ENCODE peak calls at places on chromosomes 12 and 14, in six cellular contexts. One of them, this sample, is unnamed.
A peak's percentile ranks its signal among the peaks of the same experiment; 100 is the strongest.

GRCh38 chr12:206746-207440 is 7.1 kb downstream of the SLC6A12 start:
- DNase-seq in heart left ventricle: no peak
- DNase-seq in GM12878: no peak
- DNase-seq in ovary: no peak
- DNase-seq in breast epithelium: no peak
- DNase-seq in NB4: no peak
- DNase-seq in this sample: no peak

GRCh38 chr12:43551971-43552559 is at the start of gene ADAMTS20:
- DNase-seq in GM12878: no peak
- DNase-seq in ovary: no peak
- DNase-seq in NB4: no peak
- DNase-seq in heart left ventricle: no peak
- DNase-seq in breast epithelium: no peak
- DNase-seq in this sample: no peak

GRCh38 chr12:96141216-96141944 is 52.8 kb upstream of the ELK3 start:
- DNase-seq in ovary: no peak
- DNase-seq in breast epithelium: no peak
- DNase-seq in GM12878: no peak
- DNase-seq in NB4: no peak
- DNase-seq in heart left ventricle: peak; percentile 38
- DNase-seq in this sample: no peak

GRCh38 chr12:16756833-16757552 is 151.0 kb upstream of the LMO3 start:
- DNase-seq in breast epithelium: no peak
- DNase-seq in heart left ventricle: no peak
- DNase-seq in NB4: no peak
- DNase-seq in ovary: no peak
- DNase-seq in GM12878: peak; percentile 3
- DNase-seq in this sample: no peak

GRCh38 chr14:74604896-74605295 is 7.1 kb downstream of the LTBP2 start:
- DNase-seq in GM12878: no peak
- DNase-seq in breast epithelium: no peak
- DNase-seq in NB4: no peak
- DNase-seq in ovary: peak; percentile 24
- DNase-seq in heart left ventricle: no peak
- DNase-seq in this sample: no peak

GRCh38 chr14:74942608-74943007 is 12.8 kb downstream of the PGF start:
- DNase-seq in ovary: no peak
- DNase-seq in GM12878: no peak
- DNase-seq in NB4: peak; percentile 56
- DNase-seq in heart left ventricle: no peak
- DNase-seq in breast epithelium: no peak
- DNase-seq in this sample: no peak

GRCh38 chr12:45192707-45193106 is 23.2 kb upstream of the ANO6 start:
- DNase-seq in ovary: no peak
- DNase-seq in breast epithelium: no peak
- DNase-seq in NB4: no peak
- DNase-seq in GM12878: no peak
- DNase-seq in heart left ventricle: no peak
- DNase-seq in this sample: no peak

GRCh38 chr12:19739195-19739776 is 300.0 kb downstream of the AEBP2 start:
- DNase-seq in breast epithelium: no peak
- DNase-seq in GM12878: peak; percentile 16
- DNase-seq in NB4: peak; percentile 87
- DNase-seq in heart left ventricle: no peak
- DNase-seq in ovary: no peak
- DNase-seq in this sample: no peak

GRCh38 chr12:5796171-5797091 is 148.6 kb downstream of the ANO2 start:
- DNase-seq in heart left ventricle: peak; percentile 35
- DNase-seq in breast epithelium: no peak
- DNase-seq in NB4: peak; percentile 28
- DNase-seq in ovary: no peak
- DNase-seq in GM12878: no peak
- DNase-seq in this sample: no peak

GRCh38 chr12:119175115-119175514 is 3.6 kb upstream of the HSPB8 start:
- DNase-seq in GM12878: no peak
- DNase-seq in ovary: no peak
- DNase-seq in breast epithelium: no peak
- DNase-seq in NB4: no peak
- DNase-seq in heart left ventricle: no peak
- DNase-seq in this sample: no peak

GRCh38 chr12:62632521-62632920 is 165.9 kb downstream of the MON2 start:
- DNase-seq in ovary: peak; percentile 44
- DNase-seq in breast epithelium: peak; percentile 31
- DNase-seq in GM12878: no peak
- DNase-seq in heart left ventricle: peak; percentile 49
- DNase-seq in NB4: peak; percentile 50
- DNase-seq in this sample: no peak

GRCh38 chr14:22896351-22896750 is 13.3 kb downstream of the REM2 start:
- DNase-seq in GM12878: no peak
- DNase-seq in breast epithelium: no peak
- DNase-seq in heart left ventricle: no peak
- DNase-seq in NB4: no peak
- DNase-seq in ovary: no peak
- DNase-seq in this sample: no peak

GRCh38 chr14:73887116-73887490 is 444 bp downstream of the ZNF410 start:
- DNase-seq in heart left ventricle: no peak
- DNase-seq in GM12878: no peak
- DNase-seq in breast epithelium: peak; percentile 30
- DNase-seq in NB4: no peak
- DNase-seq in ovary: no peak
- DNase-seq in this sample: peak; percentile 87

GRCh38 chr12:93184664-93185368 is 192.9 kb upstream of the NUDT4 start:
- DNase-seq in breast epithelium: no peak
- DNase-seq in ovary: no peak
- DNase-seq in GM12878: no peak
- DNase-seq in heart left ventricle: no peak
- DNase-seq in NB4: no peak
- DNase-seq in this sample: no peak

GRCh38 chr14:20429801-20430669 is 5.9 kb downstream of the KLHL33 start:
- DNase-seq in NB4: no peak
- DNase-seq in ovary: peak; percentile 14
- DNase-seq in breast epithelium: no peak
- DNase-seq in heart left ventricle: peak; percentile 42
- DNase-seq in GM12878: no peak
- DNase-seq in this sample: no peak

GRCh38 chr12:1184402-1184801 is 193.4 kb downstream of the ERC1 start:
- DNase-seq in ovary: no peak
- DNase-seq in NB4: no peak
- DNase-seq in heart left ventricle: no peak
- DNase-seq in breast epithelium: no peak
- DNase-seq in GM12878: no peak
- DNase-seq in this sample: no peak

GRCh38 chr14:93041002-93041401 is 74.7 kb downstream of the ITPK1 start:
- DNase-seq in ovary: no peak
- DNase-seq in breast epithelium: no peak
- DNase-seq in GM12878: no peak
- DNase-seq in heart left ventricle: no peak
- DNase-seq in NB4: no peak
- DNase-seq in this sample: no peak

GRCh38 chr12:128652136-128652751 is 171.5 kb downstream of the SLC15A4 start:
- DNase-seq in GM12878: no peak
- DNase-seq in heart left ventricle: no peak
- DNase-seq in NB4: no peak
- DNase-seq in ovary: no peak
- DNase-seq in breast epithelium: no peak
- DNase-seq in this sample: no peak

GRCh38 chr14:101288436-101289229 is 272.7 kb upstream of the DIO3 start:
- DNase-seq in breast epithelium: no peak
- DNase-seq in ovary: peak; percentile 61
- DNase-seq in GM12878: no peak
- DNase-seq in heart left ventricle: no peak
- DNase-seq in NB4: peak; percentile 39
- DNase-seq in this sample: no peak

GRCh38 chr12:103505371-103506236 is 9.8 kb upstream of the C12orf42 start:
- DNase-seq in NB4: no peak
- DNase-seq in breast epithelium: no peak
- DNase-seq in heart left ventricle: no peak
- DNase-seq in GM12878: peak; percentile 98
- DNase-seq in ovary: no peak
- DNase-seq in this sample: no peak

GRCh38 chr12:24767016-24767415 is 181.9 kb downstream of the BCAT1 start:
- DNase-seq in NB4: no peak
- DNase-seq in ovary: no peak
- DNase-seq in heart left ventricle: no peak
- DNase-seq in GM12878: no peak
- DNase-seq in breast epithelium: no peak
- DNase-seq in this sample: no peak

GRCh38 chr12:84727964-84728363 is 184.6 kb downstream of the SLC6A15 start:
- DNase-seq in NB4: peak; percentile 18
- DNase-seq in heart left ventricle: no peak
- DNase-seq in GM12878: no peak
- DNase-seq in ovary: no peak
- DNase-seq in breast epithelium: no peak
- DNase-seq in this sample: no peak

GRCh38 chr12:128259556-128260070 is 7.4 kb upstream of the TMEM132C start:
- DNase-seq in breast epithelium: no peak
- DNase-seq in ovary: peak; percentile 21
- DNase-seq in heart left ventricle: no peak
- DNase-seq in GM12878: no peak
- DNase-seq in NB4: peak; percentile 53
- DNase-seq in this sample: no peak

GRCh38 chr12:129902371-129903091 is 1.3 kb downstream of the TMEM132D start:
- DNase-seq in heart left ventricle: no peak
- DNase-seq in breast epithelium: no peak
- DNase-seq in NB4: no peak
- DNase-seq in GM12878: no peak
- DNase-seq in ovary: no peak
- DNase-seq in this sample: no peak
- TF ChIP-seq POLR2A in heart left ventricle: no peak
- TF ChIP-seq POLR2A in breast epithelium: no peak
- TF ChIP-seq POLR2A in NB4: no peak
- TF ChIP-seq POLR2A in GM12878: no peak
- TF ChIP-seq POLR2A in ovary: no peak
- TF ChIP-seq POLR2A in this sample: no peak

DNA sequence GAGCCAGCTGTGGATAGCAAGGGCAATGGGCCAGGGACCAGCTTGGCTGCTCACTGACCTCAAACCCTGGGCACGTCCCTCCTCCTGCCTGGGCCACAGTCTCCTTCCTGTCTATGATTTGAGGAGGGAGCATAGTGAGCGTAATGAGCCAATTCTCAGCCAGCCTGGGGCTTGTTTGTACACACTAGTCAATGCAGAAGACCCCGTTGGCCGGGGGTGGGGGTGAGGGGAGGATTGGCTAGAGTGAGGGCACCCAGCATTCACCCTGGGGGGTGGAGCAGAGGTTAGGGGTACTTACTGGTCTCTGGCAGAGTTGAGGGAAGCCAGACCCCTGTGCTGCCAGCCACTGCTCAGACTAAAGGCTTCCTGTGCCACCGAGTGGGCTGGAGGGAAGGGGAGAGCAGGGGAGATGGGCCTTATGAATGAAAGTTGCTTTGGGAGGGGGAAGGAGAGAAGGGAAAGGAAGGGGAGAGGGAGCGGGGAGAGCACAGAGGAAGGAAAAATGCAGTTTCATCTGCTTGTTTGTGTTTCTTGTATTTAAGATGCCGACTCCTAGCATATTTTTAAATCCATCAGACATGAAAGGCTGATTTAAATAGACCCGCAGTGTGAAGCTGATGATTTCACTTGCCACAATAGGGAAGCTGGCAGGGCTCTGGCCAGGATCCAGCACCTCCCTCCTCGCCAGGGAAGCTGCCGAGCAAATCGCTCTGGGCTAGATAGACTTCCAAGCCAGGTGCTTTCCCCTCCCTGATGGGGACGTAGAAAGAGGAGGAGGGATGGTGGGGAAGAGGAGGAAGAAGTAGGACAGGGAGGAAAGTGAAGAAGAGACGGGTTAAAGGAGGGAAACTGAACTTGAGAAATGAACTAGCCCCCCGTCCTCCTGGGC is 114.0 kb downstream of the PRMT8 start:
- DNase-seq in NB4: peak; percentile 8
- DNase-seq in heart left ventricle: peak; percentile 81
- DNase-seq in GM12878: no peak
- DNase-seq in ovary: no peak
- DNase-seq in breast epithelium: peak; percentile 38
- DNase-seq in this sample: no peak
- H3K4me3 ChIP-seq in NB4: no peak overlapping the region
- H3K4me3 ChIP-seq in heart left ventricle: no peak overlapping the region
- H3K4me3 ChIP-seq in GM12878: no peak overlapping the region
- H3K4me3 ChIP-seq in ovary: no peak overlapping the region
- H3K4me3 ChIP-seq in breast epithelium: no peak overlapping the region
- H3K4me3 ChIP-seq in this sample: no peak overlapping the region

GRCh38 chr12:122079532-122080081 is 1.1 kb downstream of the MLXIP start:
- DNase-seq in GM12878: no peak
- DNase-seq in breast epithelium: no peak
- DNase-seq in NB4: peak; percentile 77
- DNase-seq in heart left ventricle: no peak
- DNase-seq in ovary: no peak
- DNase-seq in this sample: no peak

GRCh38 chr12:122081697-122082221 is 3.2 kb downstream of the MLXIP start:
- DNase-seq in NB4: peak; percentile 95
- DNase-seq in breast epithelium: no peak
- DNase-seq in ovary: peak; percentile 82
- DNase-seq in GM12878: peak; percentile 58
- DNase-seq in heart left ventricle: peak; percentile 81
- DNase-seq in this sample: no peak

GRCh38 chr12:122082621-122083356 is 4.2 kb downstream of the MLXIP start:
- DNase-seq in heart left ventricle: no peak
- DNase-seq in GM12878: no peak
- DNase-seq in breast epithelium: no peak
- DNase-seq in NB4: no peak
- DNase-seq in ovary: no peak
- DNase-seq in this sample: no peak

GRCh38 chr12:122080149-122081107 is 1.9 kb downstream of the MLXIP start:
- DNase-seq in GM12878: no peak
- DNase-seq in ovary: peak; percentile 77
- DNase-seq in NB4: peak; percentile 86
- DNase-seq in breast epithelium: no peak
- DNase-seq in heart left ventricle: peak; percentile 76
- DNase-seq in this sample: no peak

DNA sequence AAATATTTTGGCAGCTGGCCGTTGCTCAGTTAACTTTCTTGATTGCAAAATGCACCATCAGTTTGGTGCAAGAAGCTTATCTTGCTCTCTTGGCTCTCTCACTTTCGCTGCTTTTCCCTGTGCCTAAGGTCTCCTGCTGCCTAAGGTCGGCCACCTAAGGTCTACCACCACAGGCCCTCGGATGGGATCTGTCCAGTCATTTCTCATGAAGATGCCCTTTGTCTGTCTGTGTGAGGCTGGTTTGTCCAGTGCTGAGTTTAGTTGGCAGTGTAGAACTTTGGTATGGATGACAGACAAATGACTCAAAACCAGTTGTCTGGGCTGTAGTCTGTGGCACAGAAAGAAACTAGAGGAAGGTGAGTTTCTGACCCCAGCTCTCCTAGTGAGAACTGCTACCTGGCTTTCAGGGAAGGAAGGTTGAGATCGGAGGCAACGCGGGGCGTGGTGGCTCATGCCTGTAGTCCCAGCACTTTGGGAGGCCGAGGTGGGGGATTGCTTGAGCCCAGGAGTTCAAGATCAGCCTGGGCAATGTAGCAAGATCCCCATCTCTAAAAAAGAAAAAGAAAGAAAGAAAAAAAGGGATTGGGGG is 2.6 kb downstream of the MLXIP start:
- DNase-seq in breast epithelium: no peak
- DNase-seq in heart left ventricle: no peak
- DNase-seq in NB4: peak; percentile 44
- DNase-seq in GM12878: no peak
- DNase-seq in ovary: no peak
- DNase-seq in this sample: no peak
- TF ChIP-seq CTCF in breast epithelium: no peak
- TF ChIP-seq CTCF in heart left ventricle: no peak
- TF ChIP-seq CTCF in NB4: no peak
- TF ChIP-seq CTCF in GM12878: no peak
- TF ChIP-seq CTCF in ovary: no peak
- TF ChIP-seq CTCF in this sample: no peak

GRCh38 chr12:12813120-12814101 is at the start of gene DDX47:
- DNase-seq in NB4: peak; percentile 92
- DNase-seq in heart left ventricle: peak; percentile 95
- DNase-seq in GM12878: peak; percentile 76
- DNase-seq in breast epithelium: peak; percentile 93
- DNase-seq in ovary: peak; percentile 93
- DNase-seq in this sample: no peak
- TF ChIP-seq POLR2A in NB4: peak; percentile 46
- TF ChIP-seq POLR2A in heart left ventricle: peak; percentile 45
- TF ChIP-seq POLR2A in GM12878: peak; percentile 76
- TF ChIP-seq POLR2A in breast epithelium: peak; percentile 39
- TF ChIP-seq POLR2A in ovary: peak; percentile 65
- TF ChIP-seq POLR2A in this sample: no peak

This sample was measured in vagina.